ENCODE peak calls at places on chromosomes 6 and 20, in nine cellular contexts. T is naive thymus-derived CD4-positive, alpha-beta T cell; A is right cardiac atrium; C is pancreas; U is Peyer's patch; X is OCI-LY7; S is lung; O is heart left ventricle; Y is cardiac muscle cell. I is an unnamed sample.

GRCh38 chr6:107543088-107543487 is 53.2 kb downstream of the SOBP start:
- DNase-seq in T (no peak), A (peak; percentile 71), C (no peak), U (no peak), X (no peak), S (no peak), O (peak; percentile 31), Y (no peak), I (no peak)

GRCh38 chr6:158879180-158879579 is 60.0 kb upstream of the EZR start:
- DNase-seq in T (no peak), A (no peak), C (no peak), U (no peak), X (no peak), S (no peak), O (no peak), Y (peak; percentile 52), I (no peak)

GRCh38 chr6:113697642-113698410 is 159.3 kb upstream of the MARCKS start:
- DNase-seq in T (no peak), A (no peak), C (no peak), U (no peak), X (no peak), S (no peak), O (no peak), Y (peak; percentile 86), I (no peak)

GRCh38 chr6:24589334-24589733 is 56.7 kb downstream of the KIAA0319 start:
- DNase-seq in T (no peak), A (no peak), C (no peak), U (no peak), X (no peak), S (no peak), O (no peak), Y (no peak), I (no peak)

GRCh38 chr6:113299526-113299925 is 557.6 kb upstream of the MARCKS start:
- DNase-seq in T (no peak), A (no peak), C (no peak), U (no peak), X (no peak), S (no peak), O (no peak), Y (peak; percentile 41), I (no peak)

GRCh38 chr20:54350415-54350814 is 125.0 kb upstream of the DOK5 start:
- DNase-seq in T (no peak), A (no peak), C (no peak), U (no peak), X (no peak), S (no peak), O (no peak), Y (peak; percentile 73), I (no peak)

GRCh38 chr6:75403563-75403962 is 90.0 kb downstream of the FILIP1 start:
- DNase-seq in T (no peak), A (no peak), C (no peak), U (no peak), X (no peak), S (no peak), O (no peak), Y (no peak), I (no peak)

GRCh38 chr20:40691566-40692239 is 2.7 kb upstream of the MAFB start:
- DNase-seq in T (no peak), A (no peak), C (peak; percentile 51), U (no peak), X (no peak), S (no peak), O (no peak), Y (no peak), I (no peak)

GRCh38 chr6:163319609-163320366 is 94.7 kb upstream of the QKI start:
- DNase-seq in T (no peak), A (no peak), C (no peak), U (no peak), X (no peak), S (no peak), O (no peak), Y (no peak), I (no peak)

GRCh38 chr6:79608334-79609224 is 22.6 kb upstream of the SH3BGRL2 start:
- DNase-seq in T (no peak), A (no peak), C (no peak), U (peak; percentile 54), X (no peak), S (no peak), O (no peak), Y (no peak), I (no peak)

GRCh38 chr6:25395731-25396130 is 116.6 kb downstream of the CARMIL1 start:
- DNase-seq in T (no peak), A (no peak), C (no peak), U (no peak), X (no peak), S (no peak), O (no peak), Y (no peak), I (no peak)

GRCh38 chr20:22474215-22474614 is 110.2 kb downstream of the FOXA2 start:
- DNase-seq in T (no peak), A (no peak), C (no peak), U (no peak), X (no peak), S (no peak), O (no peak), Y (no peak), I (peak; percentile 75)

GRCh38 chr6:126701799-126702198 is 361.9 kb downstream of the CENPW start:
- DNase-seq in T (no peak), A (no peak), C (no peak), U (no peak), X (peak; percentile 1), S (no peak), O (no peak), Y (no peak), I (no peak)

GRCh38 chr6:3453410-3453809 is 3.4 kb downstream of the SLC22A23 start:
- DNase-seq in T (no peak), A (no peak), C (no peak), U (no peak), X (no peak), S (no peak), O (no peak), Y (no peak), I (no peak)

GRCh38 chr6:113513086-113513485 is 344.1 kb upstream of the MARCKS start:
- DNase-seq in T (no peak), A (no peak), C (no peak), U (no peak), X (no peak), S (no peak), O (no peak), Y (no peak), I (no peak)

GRCh38 chr20:51354769-51355319 is 187.7 kb downstream of the NFATC2 start:
- DNase-seq in T (no peak), A (no peak), C (no peak), U (no peak), X (no peak), S (no peak), O (no peak), Y (no peak), I (no peak)

GRCh38 chr6:53906842-53907241 is 112.0 kb downstream of the LRRC1 start:
- DNase-seq in T (no peak), A (no peak), C (no peak), U (no peak), X (no peak), S (no peak), O (no peak), Y (peak; percentile 14), I (no peak)

GRCh38 chr6:3731700-3732099 is 19.8 kb downstream of the PXDC1 start:
- DNase-seq in T (no peak), A (no peak), C (no peak), U (no peak), X (no peak), S (no peak), O (no peak), Y (no peak), I (no peak)

GRCh38 chr6:110170081-110170480 is 9.4 kb downstream of the WASF1 start:
- DNase-seq in T (no peak), A (no peak), C (no peak), U (no peak), X (no peak), S (no peak), O (no peak), Y (no peak), I (no peak)

GRCh38 chr6:357261-357790 is 34.2 kb upstream of the IRF4 start:
- DNase-seq in T (no peak), A (no peak), C (no peak), U (no peak), X (no peak), S (no peak), O (no peak), Y (no peak), I (no peak)
- H3K9me3 ChIP-seq in T (no peaks in the 10 kb centered on the region), A (no peaks in the 10 kb centered on the region), C (no peaks in the 10 kb centered on the region), U (no peaks in the 10 kb centered on the region), X (no peaks in the 10 kb centered on the region), S (no peaks in the 10 kb centered on the region), O (no peaks in the 10 kb centered on the region), Y (peaks cover 5% of the 10 kb centered on the region), I (no peaks in the 10 kb centered on the region)

GRCh38 chr6:15457121-15457646 is 205.6 kb downstream of the DTNBP1 start:
- DNase-seq in T (no peak), A (no peak), C (no peak), U (no peak), X (no peak), S (no peak), O (no peak), Y (no peak), I (no peak)
- H3K27ac ChIP-seq in T (no peak overlapping the region), A (no peak overlapping the region), C (no peak overlapping the region), U (no peak overlapping the region), X (no peak overlapping the region), S (no peak overlapping the region), O (no peak overlapping the region), Y (no peak overlapping the region), I (no peak overlapping the region)

DNA sequence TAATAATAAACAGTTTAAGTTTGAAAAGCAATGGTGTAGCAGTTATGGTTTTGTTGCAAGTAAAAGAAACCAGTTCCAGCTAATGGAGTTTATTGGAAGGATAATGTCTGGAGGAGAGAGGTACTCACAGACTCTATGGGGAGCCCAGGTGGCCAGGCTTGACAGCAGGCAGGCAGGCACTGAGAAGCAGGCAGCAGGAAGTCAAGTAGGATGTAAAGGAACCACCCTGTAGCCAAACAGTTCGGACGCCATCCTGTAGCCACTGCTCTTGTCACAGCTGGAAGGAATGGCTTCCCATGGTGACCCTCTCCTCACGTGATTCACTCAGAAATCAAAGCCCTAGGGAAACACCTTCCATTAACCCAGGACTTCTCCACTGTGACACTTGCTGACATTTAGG is 96.7 kb upstream of the MC3R start:
- DNase-seq in T (no peak), A (no peak), C (no peak), U (no peak), X (no peak), S (no peak), O (no peak), Y (no peak), I (no peak)
- H3K9me3 ChIP-seq in T (no peaks in the 10 kb centered on the region), A (no peaks in the 10 kb centered on the region), C (no peaks in the 10 kb centered on the region), U (no peaks in the 10 kb centered on the region), X (no peaks in the 10 kb centered on the region), S (no peaks in the 10 kb centered on the region), O (no peaks in the 10 kb centered on the region), Y (no peaks in the 10 kb centered on the region), I (no peaks in the 10 kb centered on the region)

GRCh38 chr20:8130840-8131526 is 1.1 kb upstream of the PLCB1 start:
- DNase-seq in T (no peak), A (no peak), C (no peak), U (no peak), X (no peak), S (no peak), O (no peak), Y (no peak), I (no peak)
- H3K27ac ChIP-seq in T (no peak overlapping the region), A (no peak overlapping the region), C (no peak overlapping the region), U (no peak overlapping the region), X (no peak overlapping the region), S (no peak overlapping the region), O (no peak overlapping the region), Y (no peak overlapping the region), I (peak overlapping the region; percentile 91)

I was measured in esophagus muscularis mucosa.